ENCODE peak calls at places on chromosomes 13 and 19, in ten cellular contexts. U is glutamatergic neuron; F is astrocyte of the hippocampus; M is dorsolateral prefrontal cortex; V is caudate nucleus; Q is nucleus accumbens; I is activated naive CD8-positive, alpha-beta T cell treated with anti-CD3 and anti-CD28 coated beads, Interleukin-2, amount 50 U/mL, for 24 hours; A is fibroblast of mammary gland; H is NCI-H446; K is stimulated activated CD8-positive, alpha-beta memory T cell treated with anti-CD3 and anti-CD28 coated beads, Interleukin-15, amount 100 ng/mL, for 24 hours. E is an unnamed sample.

GRCh38 chr19:47186337-47187022 is 44.5 kb downstream of the BBC3 start:
- DNase-seq in Q (no peak), H (no peak), U (no peak), M (no peak), F (peak), I (peak), A (no peak), V (no peak), K (peak), E (peak)

GRCh38 chr19:44757735-44758505 is 9.4 kb downstream of the BCL3 start:
- DNase-seq in Q (no peak), H (no peak), U (peak), K (no peak), F (peak), V (no peak), M (peak), I (no peak), A (peak), E (no peak)

GRCh38 chr19:35949131-35949530 is 13.0 kb downstream of the LRFN3 start:
- DNase-seq in K (no peak), V (no peak), H (no peak), U (no peak), M (no peak), A (no peak), Q (no peak), F (no peak), I (no peak), E (no peak)

GRCh38 chr13:108272333-108272732 is 2.8 kb downstream of the TNFSF13B start:
- DNase-seq in M (no peak), I (no peak), U (no peak), Q (no peak), K (no peak), F (peak), A (peak), V (no peak), H (no peak), E (no peak)

GRCh38 chr13:112012004-112012704 is 54.8 kb upstream of the SOX1 start:
- DNase-seq in F (no peak), V (no peak), K (no peak), H (no peak), M (no peak), U (no peak), A (no peak), Q (no peak), I (no peak), E (no peak)

GRCh38 chr19:35774274-35775045 is 904 bp upstream of the ARHGAP33 start:
- DNase-seq in K (no peak), U (no peak), V (no peak), F (no peak), H (no peak), A (no peak), M (no peak), Q (no peak), I (no peak), E (no peak)

GRCh38 chr13:109271991-109272454 is 514.4 kb downstream of the IRS2 start:
- DNase-seq in F (peak), V (no peak), U (no peak), I (no peak), H (no peak), A (peak), K (no peak), Q (no peak), M (no peak), E (no peak)

GRCh38 chr19:41264581-41265375 is 606 bp downstream of the HNRNPUL1 start:
- DNase-seq in V (peak), M (peak), Q (no peak), I (peak), F (peak), U (no peak), H (peak), A (peak), K (peak), E (peak)

GRCh38 chr19:7842661-7843294 is 12.8 kb downstream of the EVI5L start:
- DNase-seq in Q (no peak), A (no peak), F (no peak), M (no peak), H (no peak), K (no peak), I (no peak), U (no peak), V (no peak), E (no peak)

GRCh38 chr19:10861118-10861651 is 10.2 kb upstream of the CARM1 start:
- DNase-seq in I (no peak), F (no peak), H (no peak), A (no peak), V (no peak), Q (no peak), K (no peak), M (no peak), U (no peak), E (no peak)

GRCh38 chr19:38514812-38515633 is 81.5 kb downstream of the RYR1 start:
- DNase-seq in A (peak), K (peak), V (peak), I (peak), F (peak), U (peak), Q (peak), M (peak), H (peak), E (peak)

GRCh38 chr19:7759156-7759555 is 3.9 kb upstream of the CLEC4M start:
- DNase-seq in I (no peak), M (no peak), F (no peak), A (no peak), K (no peak), U (no peak), Q (no peak), H (no peak), V (no peak), E (no peak)

GRCh38 chr19:47110521-47111080 is 3.0 kb downstream of the ZC3H4 start:
- DNase-seq in Q (no peak), A (no peak), U (no peak), I (peak), K (no peak), F (peak), M (no peak), H (no peak), V (no peak), E (no peak)

GRCh38 chr19:52665047-52665446 is 26.9 kb upstream of the ZNF83 start:
- DNase-seq in V (no peak), A (no peak), I (no peak), U (no peak), H (no peak), M (no peak), F (no peak), K (no peak), Q (no peak), E (no peak)

GRCh38 chr13:110177790-110178189 is 129.2 kb downstream of the COL4A1 start:
- DNase-seq in M (no peak), U (no peak), A (no peak), K (no peak), I (no peak), H (no peak), F (no peak), V (no peak), Q (no peak), E (no peak)

GRCh38 chr13:71672527-71672926 is 194.5 kb downstream of the DACH1 start:
- DNase-seq in H (no peak), U (no peak), I (no peak), A (no peak), F (no peak), K (no peak), V (no peak), M (no peak), Q (no peak), E (no peak)

GRCh38 chr19:18171605-18172327 is 1.8 kb upstream of the IFI30 start:
- DNase-seq in F (no peak), A (no peak), U (no peak), M (no peak), Q (no peak), K (no peak), I (no peak), V (no peak), H (no peak), E (peak)

GRCh38 chr19:14472202-14472961 is 2.8 kb downstream of the PTGER1 start:
- DNase-seq in M (peak), Q (peak), I (peak), V (peak), U (peak), H (peak), F (peak), A (peak), K (peak), E (peak)

GRCh38 chr13:86946734-86947133 is 724.4 kb upstream of the SLITRK5 start:
- DNase-seq in A (peak), V (no peak), H (no peak), I (no peak), U (no peak), K (no peak), Q (no peak), M (no peak), F (no peak), E (no peak)

GRCh38 chr19:3808420-3809143 is 22.4 kb upstream of the MATK start:
- DNase-seq in U (no peak), M (no peak), K (no peak), H (no peak), F (no peak), A (no peak), Q (no peak), I (no peak), V (no peak), E (no peak)

E was measured in GM20000.